ENCODE peak calls at places on chromosome 22, in five cellular contexts. One of them, this sample, is unnamed.

GRCh38 chr22:17368727-17369552 is at the start of gene CECR2:
- DNase-seq in amygdala: peak
- DNase-seq in activated effector memory CD4-positive, alpha-beta T cell treated with anti-CD3 and anti-CD28 coated beads, Interleukin-2, amount 50 U/mL, for 16 hours: no peak
- DNase-seq in Calu3: no peak
- DNase-seq in AG09309: no peak
- DNase-seq in this sample: peak

GRCh38 chr22:41555325-41555724 is 5.5 kb upstream of the CSDC2 start:
- DNase-seq in activated effector memory CD4-positive, alpha-beta T cell treated with anti-CD3 and anti-CD28 coated beads, Interleukin-2, amount 50 U/mL, for 16 hours: no peak
- DNase-seq in amygdala: no peak
- DNase-seq in Calu3: no peak
- DNase-seq in AG09309: no peak
- DNase-seq in this sample: no peak

GRCh38 chr22:47221840-47222615 is 459.6 kb downstream of the TBC1D22A start:
- DNase-seq in amygdala: no peak
- DNase-seq in Calu3: no peak
- DNase-seq in activated effector memory CD4-positive, alpha-beta T cell treated with anti-CD3 and anti-CD28 coated beads, Interleukin-2, amount 50 U/mL, for 16 hours: no peak
- DNase-seq in AG09309: no peak
- DNase-seq in this sample: no peak

GRCh38 chr22:35835998-35836691 is 118.5 kb downstream of the APOL5 start:
- DNase-seq in amygdala: no peak
- DNase-seq in Calu3: peak
- DNase-seq in AG09309: peak
- DNase-seq in activated effector memory CD4-positive, alpha-beta T cell treated with anti-CD3 and anti-CD28 coated beads, Interleukin-2, amount 50 U/mL, for 16 hours: no peak
- DNase-seq in this sample: peak

GRCh38 chr22:46262449-46263207 is 515 bp downstream of the PKDREJ start:
- DNase-seq in AG09309: no peak
- DNase-seq in Calu3: no peak
- DNase-seq in activated effector memory CD4-positive, alpha-beta T cell treated with anti-CD3 and anti-CD28 coated beads, Interleukin-2, amount 50 U/mL, for 16 hours: peak
- DNase-seq in amygdala: no peak
- DNase-seq in this sample: peak

GRCh38 chr22:24803064-24803542 is 2.9 kb upstream of the SGSM1 start:
- DNase-seq in amygdala: peak
- DNase-seq in Calu3: peak
- DNase-seq in activated effector memory CD4-positive, alpha-beta T cell treated with anti-CD3 and anti-CD28 coated beads, Interleukin-2, amount 50 U/mL, for 16 hours: peak
- DNase-seq in AG09309: no peak
- DNase-seq in this sample: peak

GRCh38 chr22:49999901-50000586 is 12.5 kb downstream of the IL17REL start:
- DNase-seq in activated effector memory CD4-positive, alpha-beta T cell treated with anti-CD3 and anti-CD28 coated beads, Interleukin-2, amount 50 U/mL, for 16 hours: peak
- DNase-seq in AG09309: no peak
- DNase-seq in amygdala: no peak
- DNase-seq in Calu3: no peak
- DNase-seq in this sample: no peak

GRCh38 chr22:39284142-39284980 is 35.1 kb downstream of the RPL3 start:
- DNase-seq in activated effector memory CD4-positive, alpha-beta T cell treated with anti-CD3 and anti-CD28 coated beads, Interleukin-2, amount 50 U/mL, for 16 hours: no peak
- DNase-seq in amygdala: no peak
- DNase-seq in AG09309: no peak
- DNase-seq in Calu3: peak
- DNase-seq in this sample: no peak

GRCh38 chr22:42172385-42173172 is 42.0 kb upstream of the CYP2D6 start:
- DNase-seq in amygdala: no peak
- DNase-seq in Calu3: no peak
- DNase-seq in activated effector memory CD4-positive, alpha-beta T cell treated with anti-CD3 and anti-CD28 coated beads, Interleukin-2, amount 50 U/mL, for 16 hours: no peak
- DNase-seq in AG09309: no peak
- DNase-seq in this sample: no peak

GRCh38 chr22:49297286-49297870 is 530.3 kb downstream of the BRD1 start:
- DNase-seq in Calu3: no peak
- DNase-seq in activated effector memory CD4-positive, alpha-beta T cell treated with anti-CD3 and anti-CD28 coated beads, Interleukin-2, amount 50 U/mL, for 16 hours: peak
- DNase-seq in AG09309: no peak
- DNase-seq in amygdala: no peak
- DNase-seq in this sample: no peak

GRCh38 chr22:27669798-27670599 is 131.6 kb downstream of the MN1 start:
- DNase-seq in amygdala: no peak
- DNase-seq in activated effector memory CD4-positive, alpha-beta T cell treated with anti-CD3 and anti-CD28 coated beads, Interleukin-2, amount 50 U/mL, for 16 hours: no peak
- DNase-seq in AG09309: no peak
- DNase-seq in Calu3: peak
- DNase-seq in this sample: no peak

GRCh38 chr22:41075946-41076345 is 16.4 kb upstream of the EP300 start:
- DNase-seq in AG09309: no peak
- DNase-seq in Calu3: no peak
- DNase-seq in activated effector memory CD4-positive, alpha-beta T cell treated with anti-CD3 and anti-CD28 coated beads, Interleukin-2, amount 50 U/mL, for 16 hours: no peak
- DNase-seq in amygdala: no peak
- DNase-seq in this sample: no peak